ENCODE peak calls at places on chromosomes 6 and 20, in five cellular contexts. One of them, this sample, is unnamed.

GRCh38 chr6:160927416-160927815 is 64.2 kb upstream of the MAP3K4 start:
- DNase-seq in NCI-H2081: no peak
- DNase-seq in nucleus accumbens: no peak
- DNase-seq in foreskin fibroblast: no peak
- DNase-seq in IMR-90: no peak
- DNase-seq in this sample: no peak

GRCh38 chr6:79077680-79078056 is 386 bp downstream of the PHIP start:
- DNase-seq in nucleus accumbens: no peak
- DNase-seq in NCI-H2081: peak
- DNase-seq in IMR-90: no peak
- DNase-seq in foreskin fibroblast: no peak
- DNase-seq in this sample: no peak

GRCh38 chr6:42694586-42694985 is 27.8 kb downstream of the PRPH2 start:
- DNase-seq in nucleus accumbens: no peak
- DNase-seq in foreskin fibroblast: peak
- DNase-seq in IMR-90: peak
- DNase-seq in NCI-H2081: no peak
- DNase-seq in this sample: no peak

GRCh38 chr20:31674895-31675827 is 37.4 kb downstream of the COX4I2 start:
- DNase-seq in nucleus accumbens: peak
- DNase-seq in IMR-90: peak
- DNase-seq in foreskin fibroblast: peak
- DNase-seq in NCI-H2081: no peak
- DNase-seq in this sample: no peak

GRCh38 chr20:35555951-35556645 is 14.2 kb downstream of the ERGIC3 start:
- DNase-seq in foreskin fibroblast: no peak
- DNase-seq in NCI-H2081: no peak
- DNase-seq in nucleus accumbens: no peak
- DNase-seq in IMR-90: no peak
- DNase-seq in this sample: no peak

GRCh38 chr6:101268541-101268940 is 125.0 kb upstream of the GRIK2 start:
- DNase-seq in foreskin fibroblast: peak
- DNase-seq in IMR-90: no peak
- DNase-seq in nucleus accumbens: no peak
- DNase-seq in NCI-H2081: no peak
- DNase-seq in this sample: peak

GRCh38 chr6:100210138-100210872 is 216.3 kb upstream of the MCHR2 start:
- DNase-seq in NCI-H2081: no peak
- DNase-seq in IMR-90: no peak
- DNase-seq in foreskin fibroblast: no peak
- DNase-seq in nucleus accumbens: no peak
- DNase-seq in this sample: no peak

GRCh38 chr6:41936073-41936837 is 5.4 kb downstream of the CCND3 start:
- DNase-seq in NCI-H2081: peak
- DNase-seq in nucleus accumbens: peak
- DNase-seq in IMR-90: peak
- DNase-seq in foreskin fibroblast: peak
- DNase-seq in this sample: peak

GRCh38 chr20:51510961-51511360 is 31.6 kb downstream of the NFATC2 start:
- DNase-seq in nucleus accumbens: no peak
- DNase-seq in foreskin fibroblast: no peak
- DNase-seq in IMR-90: no peak
- DNase-seq in NCI-H2081: no peak
- DNase-seq in this sample: no peak

GRCh38 chr20:23164176-23164601 is 78.1 kb upstream of the CD93 start:
- DNase-seq in IMR-90: no peak
- DNase-seq in nucleus accumbens: no peak
- DNase-seq in foreskin fibroblast: peak
- DNase-seq in NCI-H2081: no peak
- DNase-seq in this sample: no peak